ENCODE peak calls at places on chromosomes 3 and 15, in ten cellular contexts. S is vagina, B is AG09309, W is cardiac fibroblast, U is Caco-2, O is tibial artery, Y is astrocyte, E is epithelial cell of proximal tubule, V is HFF-Myc, L is psoas muscle. C is an unnamed sample.

GRCh38 chr3:116425126-116425525 is 20.2 kb downstream of the LSAMP start:
- DNase-seq in S (no peak), B (no peak), W (no peak), U (peak; percentile 10), O (no peak), Y (no peak), E (no peak), V (no peak), L (no peak), C (no peak)

GRCh38 chr3:127803619-127804018 is 18.7 kb downstream of the MGLL start:
- DNase-seq in S (no peak), B (peak; percentile 79), W (peak; percentile 67), U (no peak), O (no peak), Y (peak; percentile 92), E (peak; percentile 92), V (peak; percentile 86), L (no peak), C (peak; percentile 85)

GRCh38 chr3:49454898-49455681 is 15.0 kb upstream of the DAG1 start:
- DNase-seq in S (no peak), B (no peak), W (no peak), U (no peak), O (no peak), Y (no peak), E (no peak), V (no peak), L (no peak), C (no peak)

GRCh38 chr3:82498186-82498585 is 736.7 kb upstream of the GBE1 start:
- DNase-seq in S (no peak), B (no peak), W (no peak), U (no peak), O (no peak), Y (no peak), E (no peak), V (no peak), L (no peak), C (no peak)

GRCh38 chr15:51077565-51078153 is 17.0 kb downstream of the TNFAIP8L3 start:
- DNase-seq in S (no peak), B (no peak), W (peak; percentile 68), U (no peak), O (peak; percentile 49), Y (no peak), E (no peak), V (no peak), L (peak; percentile 66), C (peak; percentile 43)

GRCh38 chr15:99571299-99571698 is 5.5 kb downstream of the MEF2A start:
- DNase-seq in S (no peak), B (no peak), W (no peak), U (no peak), O (no peak), Y (no peak), E (no peak), V (no peak), L (no peak), C (no peak)

GRCh38 chr3:193040836-193041672 is 123.4 kb upstream of the MB21D2 start:
- DNase-seq in S (no peak), B (peak; percentile 35), W (peak; percentile 70), U (peak; percentile 63), O (no peak), Y (peak; percentile 54), E (peak; percentile 20), V (no peak), L (no peak), C (peak; percentile 66)

GRCh38 chr3:156576887-156577427 is 22.0 kb upstream of the SSR3 start:
- DNase-seq in S (no peak), B (no peak), W (peak; percentile 35), U (peak; percentile 35), O (no peak), Y (no peak), E (no peak), V (no peak), L (no peak), C (peak; percentile 25)

GRCh38 chr3:15331606-15332404 is 581 bp downstream of the SH3BP5 start:
- DNase-seq in S (no peak), B (no peak), W (peak; percentile 41), U (peak; percentile 22), O (peak; percentile 52), Y (peak; percentile 27), E (no peak), V (no peak), L (peak; percentile 60), C (no peak)

DNA sequence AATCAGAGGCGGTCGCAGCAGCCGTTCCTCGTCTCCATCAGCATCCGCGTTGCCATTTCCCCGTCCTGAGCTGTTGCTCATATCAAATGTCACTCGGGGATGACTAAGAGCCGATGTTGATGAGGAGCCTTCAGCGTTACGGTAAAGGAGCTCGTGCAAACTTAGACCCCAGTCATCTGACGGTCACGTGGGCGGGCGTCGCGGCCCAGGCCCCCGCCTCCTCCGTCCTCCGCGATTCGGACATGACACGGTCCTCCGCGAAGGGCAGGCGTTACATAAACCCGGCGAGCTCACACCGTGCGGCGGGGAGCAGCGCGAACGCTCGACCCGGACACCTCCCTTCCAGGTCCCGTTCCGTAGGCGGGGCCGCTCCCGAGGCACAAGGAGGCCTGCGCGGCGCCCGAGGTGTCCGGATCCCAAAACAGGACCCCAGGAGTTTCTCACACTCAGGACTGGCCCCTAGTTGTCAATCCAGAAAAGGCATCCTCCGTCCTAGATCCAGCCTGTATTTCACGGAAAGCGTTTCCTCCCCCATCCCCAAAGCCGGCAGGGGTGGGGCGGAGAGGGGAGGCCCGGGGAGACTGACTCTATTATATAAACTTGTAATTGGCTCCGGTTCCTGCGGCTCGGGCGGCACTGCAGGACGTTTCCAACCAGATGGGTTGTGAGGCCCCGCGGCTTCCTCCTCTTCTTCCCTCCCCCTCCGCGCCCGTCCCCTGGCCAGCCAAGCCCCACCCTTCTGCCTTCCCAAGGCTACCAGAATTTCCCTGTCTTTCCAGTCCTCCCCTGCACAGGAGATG is 100.0 kb upstream of the IGF1R start:
- DNase-seq in S (peak; percentile 94), B (no peak), W (peak; percentile 75), U (peak; percentile 40), O (peak; percentile 84), Y (peak; percentile 50), E (peak; percentile 16), V (peak; percentile 27), L (peak; percentile 74), C (peak; percentile 62)
- TF ChIP-seq CTCF in S (no peak), B (no peak), W (no peak), U (no peak), O (peak; percentile 33), Y (no peak), E (peak; percentile 23), V (no peak), L (no peak), C (peak; percentile 6)

DNA sequence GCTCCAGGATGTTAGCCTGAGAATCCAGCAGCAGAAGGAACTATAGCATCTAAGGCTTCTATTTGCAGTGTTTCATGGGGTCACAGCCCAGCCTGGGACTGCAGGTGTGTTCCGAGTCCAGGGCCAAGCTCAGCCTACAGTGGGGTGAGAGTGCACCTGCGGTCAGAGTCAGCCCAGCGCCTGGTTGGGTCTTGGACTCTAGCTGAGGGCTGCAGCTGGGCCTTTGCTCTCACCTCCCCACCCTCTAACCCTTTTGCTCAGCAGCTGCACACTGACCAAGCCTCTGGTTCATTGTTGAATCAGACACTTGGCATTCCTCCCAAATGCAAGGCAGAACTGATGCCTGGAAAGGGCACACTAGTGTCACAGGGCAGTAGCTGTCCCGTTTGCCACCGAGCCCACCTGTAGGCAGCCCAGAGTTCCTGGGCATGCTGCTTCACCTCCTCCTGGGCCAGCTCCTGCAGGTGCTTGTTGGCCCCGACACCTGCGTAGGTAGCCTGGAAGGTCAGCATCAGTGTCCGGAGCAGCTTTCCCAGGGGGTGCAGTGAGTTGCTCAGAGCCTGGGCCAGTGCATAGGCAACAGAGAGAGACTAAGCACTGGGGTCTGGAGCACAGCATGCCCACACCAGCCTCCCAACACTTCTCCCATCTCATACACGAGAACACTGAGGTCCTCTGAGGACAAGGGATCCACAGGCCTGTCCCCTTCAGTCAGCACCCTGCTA is 17.5 kb downstream of the ALS2CL start:
- DNase-seq in S (no peak), B (no peak), W (no peak), U (no peak), O (no peak), Y (no peak), E (no peak), V (no peak), L (no peak), C (no peak)
- H3K4me3 ChIP-seq in S (no peak overlapping the region), B (no peak overlapping the region), W (no peak overlapping the region), U (no peak overlapping the region), O (no peak overlapping the region), Y (no peak overlapping the region), E (no peak overlapping the region), V (no peak overlapping the region), L (no peak overlapping the region), C (no peak overlapping the region)

GRCh38 chr3:183825380-183826161 is at the start of gene MAP6D1:
- DNase-seq in S (no peak), B (no peak), W (peak; percentile 46), U (peak; percentile 87), O (no peak), Y (peak; percentile 18), E (no peak), V (peak; percentile 30), L (peak; percentile 37), C (peak; percentile 31)
- TF ChIP-seq CTCF in S (no peak), B (peak; percentile 41), W (peak; percentile 20), U (peak; percentile 48), O (no peak), Y (peak; percentile 15), E (peak; percentile 39), V (peak; percentile 49), L (peak; percentile 31), C (peak; percentile 5)

DNA sequence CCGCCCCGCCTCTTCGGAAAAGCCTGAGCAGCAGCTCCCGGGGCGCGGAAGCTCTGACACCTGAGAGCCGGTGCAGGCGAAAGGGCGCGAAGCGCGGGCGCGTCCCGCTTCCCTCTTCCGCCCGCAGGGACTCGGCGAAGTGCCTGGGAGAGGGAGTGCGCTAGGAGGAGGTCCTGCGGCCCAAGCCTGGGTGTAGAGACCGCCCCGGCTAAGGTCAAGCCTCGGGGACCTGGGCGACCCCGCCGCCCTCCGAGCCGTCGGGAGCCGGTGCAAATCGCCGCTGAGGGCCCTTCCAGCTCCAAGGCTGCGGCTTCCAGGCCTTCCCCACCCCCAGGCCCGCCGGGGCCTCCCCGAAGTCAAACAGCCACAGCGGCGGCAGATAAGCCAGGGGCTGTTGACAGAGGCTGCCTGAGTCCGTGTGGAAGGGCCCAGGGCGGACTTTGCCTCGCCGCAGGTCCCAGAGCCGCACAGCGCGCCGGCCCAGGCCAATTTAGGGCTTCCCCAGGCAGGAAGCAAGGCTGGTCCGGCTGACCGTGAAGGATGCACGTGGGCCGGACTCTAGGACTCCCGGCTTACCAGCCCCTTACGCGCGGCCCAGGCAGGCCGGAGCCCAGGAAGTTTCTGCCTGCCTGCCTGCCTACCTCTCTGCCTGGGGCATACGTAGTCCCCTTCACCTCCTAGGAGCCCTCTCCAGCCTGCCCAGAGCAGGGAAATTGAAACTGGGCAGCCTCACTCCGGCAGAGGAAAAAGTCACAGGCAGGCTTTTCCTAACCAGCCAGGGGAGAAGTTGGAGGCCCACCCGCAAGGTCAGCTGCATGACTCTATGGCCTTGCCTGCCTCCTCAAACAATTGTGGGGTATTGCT is 2.3 kb downstream of the ITPKA start:
- DNase-seq in S (no peak), B (no peak), W (no peak), U (peak; percentile 87), O (no peak), Y (no peak), E (no peak), V (no peak), L (no peak), C (no peak)
- H3K4me3 ChIP-seq in S (no peak overlapping the region), B (no peak overlapping the region), W (no peak overlapping the region), U (peak overlapping the region; percentile 81), O (no peak overlapping the region), Y (no peak overlapping the region), E (peak overlapping the region; percentile 57), V (no peak overlapping the region), L (peak overlapping the region; percentile 38), C (no peak overlapping the region)

DNA sequence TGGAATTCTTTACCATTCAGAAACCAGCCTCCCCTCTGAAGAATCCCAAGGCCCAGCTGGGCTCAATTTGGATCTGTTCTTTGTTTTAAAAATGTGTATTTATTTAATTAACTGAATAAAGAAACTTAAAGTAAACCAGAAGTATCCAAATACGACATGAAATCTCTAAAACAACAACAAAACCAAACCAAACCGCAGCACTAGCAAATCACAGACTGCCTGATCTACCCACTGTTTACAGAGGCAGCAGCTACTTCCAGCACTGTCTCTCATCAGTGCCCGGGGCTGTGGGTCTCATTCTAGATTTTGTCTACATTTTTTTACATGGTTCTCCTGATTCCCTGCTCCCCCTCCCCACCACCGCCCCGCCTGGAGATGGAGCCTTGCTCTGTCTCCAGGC is 2.3 kb downstream of the FLNB start:
- DNase-seq in S (no peak), B (no peak), W (no peak), U (no peak), O (no peak), Y (no peak), E (no peak), V (no peak), L (no peak), C (no peak)
- TF ChIP-seq CTCF in S (no peak), B (no peak), W (no peak), U (no peak), O (no peak), Y (no peak), E (no peak), V (no peak), L (no peak), C (no peak)

C was measured in fibroblast of pulmonary artery.